ENCODE peak calls at places on chromosome 5, in eight cellular contexts. T is amniotic epithelial cell; R is T follicular helper cell; L is mesenchymal stem cell; E is globus pallidus; I is ELR; X is CD8-positive, alpha-beta T cell; P is GDM1. W is an unnamed sample.

GRCh38 chr5:141475625-141476131 is at the start of gene PCDHGC3:
- DNase-seq in T (peak; percentile 91), R (peak; percentile 10), L (peak; percentile 95), E (peak; percentile 85), I (peak; percentile 97), X (peak; percentile 17), P (no peak), W (peak; percentile 92)

GRCh38 chr5:158154226-158155005 is 295.5 kb upstream of the CLINT1 start:
- DNase-seq in T (peak; percentile 88), R (no peak), L (peak; percentile 58), E (no peak), I (peak; percentile 76), X (no peak), P (no peak), W (peak; percentile 52)

GRCh38 chr5:55437452-55437851 is 97.3 kb downstream of the PLPP1 start:
- DNase-seq in T (peak; percentile 36), R (no peak), L (no peak), E (no peak), I (no peak), X (no peak), P (no peak), W (no peak)

GRCh38 chr5:111347021-111347420 is 122.8 kb downstream of the CAMK4 start:
- DNase-seq in T (no peak), R (no peak), L (no peak), E (no peak), I (peak; percentile 17), X (no peak), P (no peak), W (no peak)

GRCh38 chr5:84298628-84299027 is 86.1 kb downstream of the EDIL3 start:
- DNase-seq in T (no peak), R (no peak), L (no peak), E (no peak), I (no peak), X (no peak), P (no peak), W (no peak)

GRCh38 chr5:80961376-80962281 is 1.5 kb downstream of the RASGRF2 start:
- DNase-seq in T (peak; percentile 32), R (peak; percentile 33), L (peak; percentile 65), E (peak; percentile 67), I (peak; percentile 71), X (peak; percentile 34), P (no peak), W (no peak)

GRCh38 chr5:164306662-164307061 is 801.2 kb downstream of the MAT2B start:
- DNase-seq in T (peak; percentile 69), R (no peak), L (peak; percentile 78), E (no peak), I (peak; percentile 31), X (no peak), P (no peak), W (peak; percentile 45)

GRCh38 chr5:88000877-88001276 is 267.8 kb downstream of the TMEM161B start:
- DNase-seq in T (no peak), R (no peak), L (no peak), E (no peak), I (no peak), X (no peak), P (no peak), W (no peak)

GRCh38 chr5:177982956-177983355 is 13.1 kb downstream of the PROP1 start:
- DNase-seq in T (no peak), R (no peak), L (no peak), E (no peak), I (no peak), X (no peak), P (no peak), W (no peak)

GRCh38 chr5:43137326-43137725 is 16.6 kb downstream of the ZNF131 start:
- DNase-seq in T (no peak), R (no peak), L (no peak), E (no peak), I (no peak), X (no peak), P (no peak), W (no peak)

GRCh38 chr5:96922452-96923244 is 13.2 kb upstream of the LNPEP start:
- DNase-seq in T (no peak), R (no peak), L (no peak), E (no peak), I (no peak), X (no peak), P (no peak), W (no peak)

GRCh38 chr5:142428773-142429473 is 104.1 kb upstream of the SPRY4 start:
- DNase-seq in T (no peak), R (no peak), L (no peak), E (no peak), I (no peak), X (no peak), P (no peak), W (no peak)

GRCh38 chr5:122091942-122092600 is 14.0 kb upstream of the LOX start:
- DNase-seq in T (peak; percentile 66), R (no peak), L (peak; percentile 69), E (peak; percentile 22), I (peak; percentile 77), X (no peak), P (no peak), W (peak; percentile 68)

GRCh38 chr5:151092750-151093149 is 11.9 kb upstream of the TNIP1 start:
- DNase-seq in T (peak; percentile 82), R (no peak), L (peak; percentile 88), E (no peak), I (peak; percentile 89), X (no peak), P (no peak), W (peak; percentile 97)

GRCh38 chr5:92729088-92729487 is 851.9 kb downstream of the NR2F1-AS1 start:
- DNase-seq in T (no peak), R (no peak), L (no peak), E (no peak), I (no peak), X (no peak), P (no peak), W (no peak)

GRCh38 chr5:19713740-19714139 is 274.3 kb downstream of the CDH18 start:
- DNase-seq in T (no peak), R (no peak), L (no peak), E (no peak), I (no peak), X (no peak), P (no peak), W (no peak)

GRCh38 chr5:58921106-58921505 is 338.2 kb downstream of the RAB3C start:
- DNase-seq in T (no peak), R (no peak), L (peak; percentile 21), E (no peak), I (no peak), X (no peak), P (no peak), W (no peak)